ENCODE peak calls at places on chromosome 18, in five cellular contexts. Q is naive thymus-derived CD4-positive, alpha-beta T cell; F is tibial artery; D is A549; S is heart left ventricle. N is an unnamed sample.

GRCh38 chr18:79681484-79682387 is 2.1 kb downstream of the CTDP1 start:
- DNase-seq in Q (no peak), F (peak; percentile 39), S (no peak), D (no peak), N (peak; percentile 53)

GRCh38 chr18:8381801-8382459 is 227.3 kb upstream of the RAB12 start:
- DNase-seq in D (no peak), Q (no peak), S (no peak), F (no peak), N (no peak)

GRCh38 chr18:1846640-1847039 is 724.7 kb downstream of the METTL4 start:
- DNase-seq in Q (no peak), F (no peak), D (no peak), S (no peak), N (no peak)

GRCh38 chr18:49479381-49480137 is 7.5 kb downstream of the C18orf32 start:
- DNase-seq in D (no peak), S (no peak), Q (no peak), F (no peak), N (no peak)

GRCh38 chr18:12031836-12032235 is 50.5 kb downstream of the IMPA2 start:
- DNase-seq in Q (no peak), S (peak; percentile 57), F (peak; percentile 80), D (no peak), N (no peak)

GRCh38 chr18:48887294-48887904 is 63.4 kb downstream of the SMAD7 start:
- DNase-seq in D (no peak), F (peak; percentile 56), S (no peak), Q (no peak), N (no peak)

GRCh38 chr18:48376934-48377333 is 32.2 kb downstream of the ZBTB7C start:
- DNase-seq in Q (no peak), S (no peak), F (no peak), D (no peak), N (no peak)

GRCh38 chr18:24108621-24109020 is 30.2 kb upstream of the CABYR start:
- DNase-seq in D (no peak), Q (no peak), S (no peak), F (no peak), N (no peak)

GRCh38 chr18:34928068-34928753 is 113.0 kb upstream of the MAPRE2 start:
- DNase-seq in S (no peak), Q (no peak), F (no peak), D (no peak), N (no peak)

GRCh38 chr18:34976899-34977786 is 64.1 kb upstream of the MAPRE2 start:
- DNase-seq in S (peak; percentile 82), F (peak; percentile 89), Q (peak; percentile 60), D (peak; percentile 46), N (peak; percentile 51)

DNA sequence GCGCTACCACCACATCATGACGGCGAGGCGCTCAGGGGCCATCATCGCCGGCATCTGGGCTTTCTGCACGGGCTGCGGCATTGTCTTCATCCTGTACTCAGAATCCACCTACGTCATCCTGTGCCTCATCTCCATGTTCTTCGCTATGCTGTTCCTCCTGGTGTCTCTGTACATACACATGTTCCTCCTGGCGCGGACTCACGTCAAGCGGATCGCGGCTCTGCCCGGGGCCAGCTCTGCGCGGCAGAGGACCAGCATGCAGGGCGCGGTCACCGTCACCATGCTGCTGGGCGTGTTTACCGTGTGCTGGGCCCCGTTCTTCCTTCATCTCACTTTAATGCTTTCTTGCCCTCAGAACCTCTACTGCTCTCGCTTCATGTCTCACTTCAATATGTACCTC is 2.3 kb downstream of the MC5R start:
- DNase-seq in S (no peak), D (no peak), Q (no peak), F (no peak), N (no peak)
- H3K9me3 ChIP-seq in S (no peaks in the 10 kb centered on the region), D (no peaks in the 10 kb centered on the region), Q (no peaks in the 10 kb centered on the region), F (no peaks in the 10 kb centered on the region), N (no peaks in the 10 kb centered on the region)

GRCh38 chr18:46915800-46916550 is 1.3 kb downstream of the PIAS2 start:
- DNase-seq in Q (no peak), S (no peak), F (no peak), D (no peak), N (no peak)

GRCh38 chr18:46916551-46917107 is 678 bp downstream of the PIAS2 start:
- DNase-seq in Q (no peak), S (no peak), D (no peak), F (no peak), N (no peak)

GRCh38 chr18:46910856-46911255 is 6.5 kb downstream of the PIAS2 start:
- DNase-seq in D (no peak), F (no peak), Q (no peak), S (no peak), N (no peak)
- H3K9me3 ChIP-seq in D (no peaks in the 10 kb centered on the region), F (no peaks in the 10 kb centered on the region), Q (no peaks in the 10 kb centered on the region), S (no peaks in the 10 kb centered on the region), N (no peaks in the 10 kb centered on the region)

DNA sequence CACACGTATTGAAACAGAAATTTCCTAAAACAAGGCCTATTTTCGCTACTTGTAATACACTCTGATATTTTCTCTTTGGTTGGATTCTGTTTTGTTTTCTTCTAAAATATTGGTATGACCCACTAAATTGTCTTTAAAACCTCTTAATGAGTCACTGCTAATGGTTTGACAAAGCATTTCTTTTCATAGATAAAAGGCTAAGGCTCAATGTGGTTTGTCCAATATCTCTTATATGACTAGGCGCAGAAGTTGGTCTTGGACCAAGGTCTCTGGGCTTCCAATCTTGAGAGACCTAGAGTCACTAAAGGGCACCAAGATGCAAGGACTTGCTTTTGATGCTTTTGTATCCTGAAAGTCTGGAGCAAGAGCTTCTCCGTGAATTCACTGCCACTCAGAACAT is 498.2 kb upstream of the TCF4 start:
- DNase-seq in F (no peak), D (no peak), Q (no peak), S (no peak), N (no peak)
- H3K9me3 ChIP-seq in F (no peaks in the 10 kb centered on the region), D (no peaks in the 10 kb centered on the region), Q (no peaks in the 10 kb centered on the region), S (no peaks in the 10 kb centered on the region), N (no peaks in the 10 kb centered on the region)

GRCh38 chr18:62125702-62126101 is 61.2 kb downstream of the PIGN start:
- DNase-seq in D (no peak), Q (no peak), S (no peak), F (no peak), N (no peak)

GRCh38 chr18:62131305-62131909 is 55.4 kb downstream of the PIGN start:
- DNase-seq in F (no peak), D (peak; percentile 20), S (peak; percentile 32), Q (peak; percentile 11), N (peak; percentile 43)

GRCh38 chr18:62122330-62122729 is 64.5 kb downstream of the PIGN start:
- DNase-seq in D (no peak), S (no peak), F (no peak), Q (no peak), N (no peak)

GRCh38 chr18:62126776-62127175 is 60.1 kb downstream of the PIGN start:
- DNase-seq in D (no peak), F (no peak), Q (no peak), S (no peak), N (no peak)

GRCh38 chr18:62128157-62128556 is 58.7 kb downstream of the PIGN start:
- DNase-seq in D (no peak), S (no peak), F (no peak), Q (no peak), N (no peak)
- H3K9me3 ChIP-seq in D (no peaks in the 10 kb centered on the region), S (no peaks in the 10 kb centered on the region), F (no peaks in the 10 kb centered on the region), Q (no peaks in the 10 kb centered on the region), N (no peaks in the 10 kb centered on the region)

GRCh38 chr18:6570581-6571238 is 156.0 kb upstream of the L3MBTL4 start:
- DNase-seq in Q (no peak), S (no peak), D (no peak), F (no peak), N (no peak)
- H3K9me3 ChIP-seq in Q (no peaks in the 10 kb centered on the region), S (no peaks in the 10 kb centered on the region), D (no peaks in the 10 kb centered on the region), F (no peaks in the 10 kb centered on the region), N (peaks cover 5% of the 10 kb centered on the region)

GRCh38 chr18:50769463-50769862 is 50.4 kb downstream of the MRO start:
- DNase-seq in S (no peak), Q (no peak), F (no peak), D (no peak), N (no peak)
- H3K9me3 ChIP-seq in S (no peaks in the 10 kb centered on the region), Q (peaks cover 22% of the 10 kb centered on the region), F (no peaks in the 10 kb centered on the region), D (no peaks in the 10 kb centered on the region), N (no peaks in the 10 kb centered on the region)